ENCODE peak calls at places on chromosomes 16 and 17, in seven cellular contexts. H is lower leg skin; A is body of pancreas; D is right atrium auricular region; T is activated T-cell treated with anti-CD3 and anti-CD28 coated beads for 4 hours; G is memory B cell; O is stimulated activated CD4-positive, alpha-beta T cell treated with anti-CD3 and anti-CD28 coated beads, Interleukin-4, amount 100 ng/mL, for 1 hour. K is an unnamed sample.

GRCh38 chr16:67236551-67237395 is 9.8 kb downstream of the TMEM208 start:
- DNase-seq in H (no peak), A (no peak), D (no peak), T (peak; percentile 50), G (peak; percentile 56), O (peak; percentile 74), K (peak; percentile 58)

GRCh38 chr16:21608647-21609328 is 9.4 kb downstream of the METTL9 start:
- DNase-seq in H (no peak), A (peak; percentile 8), D (no peak), T (no peak), G (no peak), O (no peak), K (peak; percentile 37)

GRCh38 chr16:55250641-55251550 is 73.1 kb upstream of the IRX6 start:
- DNase-seq in H (no peak), A (no peak), D (no peak), T (no peak), G (no peak), O (no peak), K (no peak)

GRCh38 chr17:82215095-82215971 is 2.7 kb upstream of the CCDC57 start:
- DNase-seq in H (no peak), A (no peak), D (no peak), T (no peak), G (no peak), O (no peak), K (no peak)

GRCh38 chr16:354286-354881 is 1.9 kb upstream of the AXIN1 start:
- DNase-seq in H (no peak), A (no peak), D (no peak), T (no peak), G (no peak), O (no peak), K (no peak)

GRCh38 chr16:3907586-3907985 is 27.1 kb upstream of the CREBBP start:
- DNase-seq in H (no peak), A (no peak), D (no peak), T (no peak), G (no peak), O (no peak), K (no peak)

GRCh38 chr16:24748242-24748641 is 18.8 kb downstream of the TNRC6A start:
- DNase-seq in H (peak; percentile 82), A (peak; percentile 59), D (peak; percentile 81), T (no peak), G (no peak), O (no peak), K (peak; percentile 94)

GRCh38 chr17:65181237-65182061 is 44.3 kb downstream of the RGS9 start:
- DNase-seq in H (no peak), A (no peak), D (no peak), T (no peak), G (no peak), O (peak; percentile 32), K (no peak)

GRCh38 chr17:51322390-51323029 is 62.2 kb downstream of the UTP18 start:
- DNase-seq in H (no peak), A (no peak), D (no peak), T (no peak), G (no peak), O (no peak), K (peak; percentile 32)

GRCh38 chr17:8117980-8118768 is at the start of gene ALOXE3:
- DNase-seq in H (peak; percentile 71), A (peak; percentile 55), D (no peak), T (no peak), G (no peak), O (no peak), K (peak; percentile 43)